ENCODE peak calls at places on chromosomes 12 and 14, in five cellular contexts. N, Z, O, W and L are unnamed samples. For H3K79me2, the result is how much of the 10 kb centered on the place peaks cover.

GRCh38 chr12:81811066-81811777 is 52.1 kb upstream of the PPFIA2 start:
- DNase-seq in N (no peak), Z (peak), O (no peak), W (no peak), L (no peak)

GRCh38 chr12:114670257-114670955 is 13.6 kb downstream of the TBX3 start:
- DNase-seq in N (no peak), Z (no peak), O (no peak), W (no peak), L (no peak)

GRCh38 chr14:65019944-65020566 is 33.4 kb downstream of the FNTB start:
- DNase-seq in N (peak), Z (peak), O (peak), W (peak), L (no peak)

GRCh38 chr12:122862872-122863701 is 27.8 kb downstream of the HIP1R start:
- DNase-seq in N (no peak), Z (no peak), O (peak), W (no peak), L (no peak)

GRCh38 chr12:99810718-99811593 is 163.4 kb downstream of the GARIN6 start:
- DNase-seq in N (peak), Z (no peak), O (peak), W (peak), L (no peak)

GRCh38 chr12:131914179-131914702 is 14.8 kb upstream of the PUS1 start:
- DNase-seq in N (no peak), Z (no peak), O (no peak), W (no peak), L (no peak)

GRCh38 chr14:23402296-23403138 is 5.6 kb downstream of the MYH6 start:
- DNase-seq in N (no peak), Z (no peak), O (peak), W (no peak), L (no peak)

GRCh38 chr12:62581288-62582064 is 114.8 kb downstream of the MON2 start:
- DNase-seq in N (peak), Z (peak), O (peak), W (peak), L (no peak)

GRCh38 chr12:22702690-22703089 is 77.7 kb downstream of the ETNK1 start:
- DNase-seq in N (no peak), Z (no peak), O (peak), W (no peak), L (no peak)

GRCh38 chr14:55201219-55202096 is 10.1 kb upstream of the DLGAP5 start:
- DNase-seq in N (no peak), Z (no peak), O (no peak), W (no peak), L (no peak)

GRCh38 chr12:3000548-3001275 is 41.5 kb downstream of the TEAD4 start:
- DNase-seq in N (no peak), Z (peak), O (no peak), W (no peak), L (no peak)

GRCh38 chr12:108696111-108696995 is 35.0 kb downstream of the CORO1C start:
- DNase-seq in N (no peak), Z (no peak), O (peak), W (no peak), L (peak)

GRCh38 chr14:44109041-44109440 is 398.0 kb downstream of the FSCB start:
- DNase-seq in N (no peak), Z (no peak), O (no peak), W (no peak), L (no peak)

GRCh38 chr14:103386632-103387329 is 1.6 kb downstream of the MARK3 start:
- DNase-seq in N (peak), Z (peak), O (no peak), W (no peak), L (no peak)

GRCh38 chr12:6538420-6539275 is 4.3 kb downstream of the GAPDH start:
- DNase-seq in N (peak), Z (no peak), O (no peak), W (no peak), L (no peak)

GRCh38 chr12:51520576-51521325 is 70.3 kb upstream of the SCN8A start:
- DNase-seq in N (no peak), Z (peak), O (no peak), W (no peak), L (no peak)

GRCh38 chr12:95738024-95738611 is 52.4 kb downstream of the NTN4 start:
- DNase-seq in N (no peak), Z (no peak), O (peak), W (no peak), L (no peak)

GRCh38 chr12:131123817-131124216 is 170.1 kb downstream of the ADGRD1 start:
- DNase-seq in N (no peak), Z (no peak), O (no peak), W (no peak), L (no peak)

GRCh38 chr12:123453165-123453564 is 4.8 kb upstream of the SNRNP35 start:
- DNase-seq in N (no peak), Z (peak), O (no peak), W (no peak), L (no peak)

DNA sequence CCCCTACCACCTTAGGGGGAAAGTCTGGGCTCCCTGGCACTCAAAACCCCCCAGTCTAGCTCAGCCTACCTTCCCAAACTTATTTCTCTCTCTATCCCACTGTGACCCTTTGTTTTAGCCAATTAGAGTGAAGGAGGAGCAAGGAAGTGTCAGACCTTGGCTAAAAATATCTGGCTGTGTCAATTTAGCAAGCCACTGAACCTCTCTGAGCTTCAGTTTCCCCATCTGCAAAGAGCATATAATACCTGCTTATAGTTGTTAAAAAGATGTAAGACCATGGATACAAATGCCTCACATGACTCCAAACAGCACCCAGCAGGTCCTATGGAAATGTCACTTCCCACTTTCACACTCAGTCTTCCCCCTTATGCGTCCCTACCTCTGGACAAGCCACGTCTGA is 19.5 kb downstream of the FOXN3 start:
- DNase-seq in N (peak), Z (no peak), O (no peak), W (no peak), L (no peak)
- H3K79me2 ChIP-seq in N (half or more), Z (half or more), O (half or more), W (under half), L (under half)

DNA sequence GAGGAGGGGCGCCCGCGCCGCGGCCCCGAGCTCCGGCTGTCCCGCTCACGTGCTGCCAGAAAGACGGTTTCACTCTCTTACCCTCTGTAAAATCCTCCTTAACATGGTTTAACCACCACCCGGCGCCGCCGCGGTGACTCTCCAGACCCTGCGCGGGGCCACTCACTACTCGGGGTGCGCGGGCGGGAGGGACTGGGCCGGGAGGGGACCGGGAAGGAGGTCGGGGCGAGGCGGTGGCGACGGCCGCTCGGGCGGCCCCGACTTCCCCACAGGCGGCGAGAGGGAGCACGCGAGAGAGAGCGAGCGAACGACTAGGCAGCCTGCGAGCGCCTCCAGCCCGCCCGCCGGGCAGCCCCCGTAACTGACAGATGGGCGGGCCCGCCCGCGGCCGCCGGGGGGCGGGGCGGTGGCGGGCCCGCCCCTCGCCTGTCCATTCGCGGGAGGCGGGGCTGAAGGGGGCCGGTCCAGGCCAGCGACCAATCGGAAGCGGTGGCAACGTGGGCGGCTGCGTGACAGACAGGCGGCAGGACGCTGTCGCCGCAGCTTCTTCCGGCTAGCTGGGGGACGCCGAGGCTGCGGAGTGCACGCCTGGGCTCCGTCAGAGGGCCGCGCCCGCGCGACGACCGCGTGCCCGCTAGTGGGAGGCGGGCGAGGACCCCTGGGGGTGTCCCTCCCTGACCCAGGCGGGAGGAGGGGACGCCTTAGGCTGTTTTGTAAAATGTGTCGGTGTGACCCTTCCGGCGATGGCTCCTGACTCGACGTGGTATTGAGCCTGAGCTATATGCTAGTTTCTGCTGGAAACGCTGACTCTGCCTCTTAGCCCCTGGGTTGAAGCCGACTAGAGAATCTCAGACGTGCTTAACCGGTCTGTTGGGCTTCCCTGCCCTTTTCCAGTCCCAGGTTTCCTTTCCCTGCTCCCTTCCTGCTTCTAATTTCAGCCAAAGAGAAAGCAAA is at the start of gene EEA1:
- DNase-seq in N (peak), Z (peak), O (peak), W (peak), L (peak)
- TF ChIP-seq CTCF in N (peak), Z (no peak), O (peak), W (no peak), L (peak)

GRCh38 chr12:65935906-65936528 is 111.7 kb downstream of the HMGA2 start:
- DNase-seq in N (no peak), Z (no peak), O (no peak), W (no peak), L (no peak)
- H3K79me2 ChIP-seq in N (under half), Z (under half), O (under half), W (half or more), L (under half)

DNA sequence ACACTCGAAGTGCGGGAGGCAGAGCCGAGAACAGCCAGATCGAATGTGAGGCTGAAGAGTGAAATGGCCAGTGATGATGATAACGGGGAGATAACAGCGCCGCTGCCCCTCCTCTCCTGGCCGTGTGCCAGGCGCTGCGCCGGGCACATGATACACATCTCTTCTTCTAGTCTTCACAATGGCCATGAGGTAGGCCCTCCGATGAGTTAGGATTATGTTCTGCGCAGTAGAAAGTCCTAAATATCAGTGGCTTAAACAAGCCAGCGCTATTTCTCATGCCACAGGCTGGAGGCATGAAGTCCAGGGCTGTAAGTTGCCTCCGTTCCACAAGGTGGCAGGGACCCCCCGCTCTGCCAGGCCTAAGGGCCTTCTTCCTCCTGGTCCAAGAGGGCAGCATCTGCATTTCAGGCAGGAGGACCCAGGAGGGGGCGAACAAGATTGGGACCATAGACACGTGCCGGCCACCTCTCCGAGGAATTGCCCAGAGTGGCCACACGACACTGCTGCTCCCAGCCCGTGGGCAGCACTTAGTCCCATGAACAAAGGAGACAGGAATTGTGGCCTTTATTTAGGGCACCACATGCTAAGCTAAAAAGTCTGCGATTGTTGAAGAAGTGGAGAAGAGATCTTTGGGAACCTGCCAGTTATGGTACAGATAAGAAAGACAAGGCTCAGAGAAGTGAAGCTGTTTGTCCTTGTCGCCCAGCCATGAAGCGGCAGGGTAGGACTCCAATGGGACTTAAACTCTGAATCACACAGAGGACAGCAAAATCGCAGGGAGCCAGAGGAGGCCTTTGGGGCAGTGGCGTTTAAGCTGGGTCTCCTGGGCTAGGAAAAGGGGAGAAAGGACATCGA is 10.9 kb upstream of the HVCN1 start:
- DNase-seq in N (peak), Z (peak), O (no peak), W (no peak), L (no peak)
- TF ChIP-seq CTCF in N (peak), Z (peak), O (no peak), W (peak), L (no peak)

GRCh38 chr14:74686324-74686723 is 26.6 kb downstream of the AREL1 start:
- DNase-seq in N (no peak), Z (no peak), O (peak), W (no peak), L (no peak)

GRCh38 chr14:74695406-74695805 is 17.5 kb downstream of the AREL1 start:
- DNase-seq in N (no peak), Z (no peak), O (no peak), W (no peak), L (no peak)

DNA sequence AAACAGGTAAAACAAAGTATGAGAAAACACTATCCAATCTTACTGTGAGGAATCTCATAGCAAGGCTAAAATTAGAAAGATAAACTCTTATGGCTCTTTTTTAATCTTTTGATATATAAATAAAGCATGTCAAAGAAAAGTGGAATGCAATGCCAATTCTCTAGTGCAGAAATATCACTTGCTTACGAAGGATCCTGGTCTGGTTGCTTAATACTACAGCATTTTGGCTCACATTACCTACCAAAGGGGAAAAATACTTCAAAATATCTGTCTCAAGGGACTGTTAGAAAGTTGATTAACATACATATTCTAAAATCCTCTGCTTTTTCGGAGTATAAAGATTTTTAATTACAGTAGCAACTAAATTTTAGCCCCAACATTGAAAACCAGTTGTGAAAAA is 21.4 kb downstream of the AREL1 start:
- DNase-seq in N (no peak), Z (no peak), O (no peak), W (no peak), L (no peak)
- H3K79me2 ChIP-seq in N (under half), Z (under half), O (under half), W (under half), L (under half)

GRCh38 chr12:70698345-70698744 is 61.1 kb upstream of the PTPRB start:
- DNase-seq in N (no peak), Z (no peak), O (no peak), W (no peak), L (no peak)

GRCh38 chr12:70691018-70691672 is 53.9 kb upstream of the PTPRB start:
- DNase-seq in N (no peak), Z (no peak), O (no peak), W (no peak), L (no peak)

GRCh38 chr12:70695361-70696023 is 58.3 kb upstream of the PTPRB start:
- DNase-seq in N (no peak), Z (no peak), O (peak), W (no peak), L (no peak)

GRCh38 chr12:70686907-70687306 is 49.7 kb upstream of the PTPRB start:
- DNase-seq in N (no peak), Z (no peak), O (no peak), W (no peak), L (no peak)

GRCh38 chr12:70692681-70693288 is 55.6 kb upstream of the PTPRB start:
- DNase-seq in N (peak), Z (peak), O (no peak), W (peak), L (no peak)
- TF ChIP-seq CTCF in N (peak), Z (peak), O (peak), W (peak), L (peak)

GRCh38 chr12:19166387-19166786 is 36.9 kb downstream of the PLEKHA5 start:
- DNase-seq in N (no peak), Z (no peak), O (no peak), W (no peak), L (no peak)

GRCh38 chr12:19167708-19168107 is 38.2 kb downstream of the PLEKHA5 start:
- DNase-seq in N (no peak), Z (no peak), O (no peak), W (no peak), L (no peak)

GRCh38 chr12:19165446-19165845 is 35.9 kb downstream of the PLEKHA5 start:
- DNase-seq in N (no peak), Z (no peak), O (peak), W (no peak), L (no peak)

GRCh38 chr12:19168634-19169033 is 39.1 kb downstream of the PLEKHA5 start:
- DNase-seq in N (no peak), Z (no peak), O (no peak), W (no peak), L (no peak)

DNA sequence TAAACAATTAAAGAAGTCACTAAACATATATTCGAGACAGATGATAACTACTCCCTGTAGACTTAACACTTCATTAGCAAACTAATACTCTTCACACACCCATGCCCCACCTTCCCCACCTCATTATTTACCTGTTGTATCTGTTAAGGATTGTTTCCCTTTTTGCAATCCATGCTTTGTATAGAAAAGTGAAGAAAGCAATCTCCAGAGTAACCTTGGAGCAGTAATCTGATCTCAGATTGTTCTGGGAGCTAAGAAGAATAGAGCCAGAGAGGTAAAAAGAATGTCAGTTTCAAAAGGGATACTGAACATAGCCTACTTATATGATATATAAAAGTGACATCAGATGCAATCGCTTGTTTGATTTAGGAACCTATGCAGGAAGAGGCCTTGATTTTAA is 37.4 kb downstream of the PLEKHA5 start:
- DNase-seq in N (no peak), Z (no peak), O (no peak), W (no peak), L (no peak)
- H3K79me2 ChIP-seq in N (under half), Z (half or more), O (half or more), W (under half), L (half or more)

GRCh38 chr12:47547077-47547476 is 158.8 kb downstream of the RPAP3 start:
- DNase-seq in N (no peak), Z (peak), O (no peak), W (no peak), L (no peak)
- TF ChIP-seq CTCF in N (no peak), Z (peak), O (peak), W (peak), L (peak)